ENCODE peak calls at places on chromosomes 13 and 19, in ten cellular contexts. M, Z, O, W, V, E, Y, L, U and B are unnamed samples. For H3K9me3, the result is how much of the 10 kb centered on the place peaks cover.

GRCh38 chr13:29454931-29455481 is 140.5 kb downstream of the SLC7A1 start:
- DNase-seq in O (no peak), Y (no peak), Z (no peak), E (peak), M (peak), L (no peak), W (no peak), U (no peak), V (no peak), B (no peak)

GRCh38 chr13:61136101-61136500 is 279.5 kb downstream of the PCDH20 start:
- DNase-seq in W (no peak), L (no peak), U (no peak), Y (no peak), Z (no peak), V (no peak), O (no peak), E (no peak), M (no peak), B (no peak)

GRCh38 chr13:32033744-32034143 is 2.2 kb downstream of the FRY start:
- DNase-seq in L (no peak), E (no peak), Z (no peak), U (no peak), W (no peak), V (no peak), O (no peak), Y (no peak), M (peak), B (no peak)

GRCh38 chr13:21675095-21676007 is 4.5 kb downstream of the FGF9 start:
- DNase-seq in M (no peak), L (peak), E (peak), W (peak), V (no peak), O (peak), Y (peak), Z (no peak), U (no peak), B (peak)

GRCh38 chr19:44645407-44646048 is 1.8 kb downstream of the PVR start:
- DNase-seq in Y (no peak), V (no peak), W (no peak), M (no peak), E (no peak), O (no peak), L (no peak), Z (no peak), U (no peak), B (no peak)

GRCh38 chr13:45695198-45695730 is 6.9 kb upstream of the CBY2 start:
- DNase-seq in M (no peak), L (no peak), W (no peak), O (no peak), U (no peak), E (no peak), Z (no peak), V (no peak), Y (no peak), B (no peak)

GRCh38 chr19:3656747-3657394 is 30.3 kb upstream of the CACTIN start:
- DNase-seq in U (no peak), Z (no peak), M (no peak), E (no peak), L (no peak), Y (no peak), W (peak), V (no peak), O (no peak), B (no peak)

GRCh38 chr19:44720945-44721344 is 22.0 kb downstream of the CEACAM16 start:
- DNase-seq in U (peak), W (no peak), Y (no peak), O (no peak), Z (no peak), E (no peak), L (no peak), V (no peak), M (no peak), B (no peak)

GRCh38 chr19:11435833-11436313 is 438 bp downstream of the PRKCSH start:
- DNase-seq in Z (no peak), U (peak), E (peak), O (peak), V (no peak), M (peak), Y (peak), L (no peak), W (no peak), B (peak)

GRCh38 chr13:29384466-29384865 is 211.0 kb downstream of the SLC7A1 start:
- DNase-seq in Z (no peak), W (no peak), M (no peak), U (no peak), V (no peak), Y (no peak), O (no peak), L (peak), E (no peak), B (no peak)

GRCh38 chr19:35963514-35963913 is 27.3 kb downstream of the LRFN3 start:
- DNase-seq in M (peak), Y (no peak), U (peak), L (no peak), V (no peak), W (no peak), O (peak), E (peak), Z (no peak), B (no peak)

DNA sequence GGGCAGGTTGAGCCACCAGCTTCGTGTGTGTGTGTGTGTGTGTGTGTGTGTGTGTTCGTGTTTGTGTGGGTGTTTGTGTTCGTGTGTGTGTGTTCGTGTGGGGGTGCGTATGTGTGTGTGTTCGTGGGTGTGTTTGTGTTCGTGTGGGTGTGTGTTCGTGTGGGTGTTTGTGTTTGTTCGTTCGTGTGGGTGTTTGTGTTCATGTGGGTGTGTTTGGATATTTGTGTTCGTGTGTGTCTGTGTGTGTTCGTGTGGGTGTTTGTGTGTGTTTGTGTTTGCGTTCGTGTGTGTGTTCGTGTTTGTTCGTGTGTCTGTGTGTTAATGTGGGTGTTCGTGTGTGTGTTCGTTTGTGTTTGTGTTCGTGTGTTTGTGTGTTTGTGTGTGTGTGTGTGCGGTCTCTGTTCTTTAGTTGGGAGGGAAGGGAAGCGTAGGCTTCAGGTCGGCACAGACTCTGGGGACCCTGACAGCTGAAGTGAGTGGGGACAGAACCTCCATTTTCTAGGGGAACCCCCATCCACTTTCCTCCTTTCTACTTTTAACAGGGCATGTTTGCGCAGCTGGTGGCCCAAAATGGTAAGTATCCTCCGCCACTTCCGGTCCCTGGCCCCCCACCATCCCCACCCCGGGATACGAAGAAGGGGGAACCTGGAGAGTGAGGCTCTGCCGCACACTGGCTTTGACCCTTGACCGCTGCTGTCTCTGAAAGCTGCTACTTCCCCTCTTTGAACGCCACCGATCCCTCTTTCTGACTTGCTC is 1.6 kb downstream of the TNFSF9 start:
- DNase-seq in O (no peak), Y (no peak), M (no peak), V (no peak), U (no peak), W (no peak), E (no peak), Z (no peak), L (no peak), B (no peak)
- H3K27ac ChIP-seq in O (no peak), Y (no peak), M (no peak), V (no peak), U (no peak), W (no peak), E (no peak), Z (no peak), L (no peak), B (no peak)

GRCh38 chr19:57398868-57399267 is 9.2 kb downstream of the ZNF548 start:
- DNase-seq in Y (no peak), V (no peak), O (no peak), E (no peak), U (no peak), Z (no peak), L (no peak), M (no peak), W (no peak), B (no peak)
- H3K9me3 ChIP-seq in Y (under half), V (under half), O (under half), E (under half), U (half or more), Z (half or more), L (half or more), M (under half), W (under half), B (under half)

GRCh38 chr13:95644611-95645052 is at the start of gene DZIP1:
- DNase-seq in W (peak), Y (peak), V (peak), U (peak), Z (peak), O (peak), E (peak), M (peak), L (peak), B (peak)

GRCh38 chr13:95643814-95644598 is 500 bp downstream of the DZIP1 start:
- DNase-seq in V (no peak), L (peak), Z (peak), U (peak), O (peak), Y (peak), W (peak), E (peak), M (peak), B (no peak)

GRCh38 chr13:95643471-95643813 is 1.1 kb downstream of the DZIP1 start:
- DNase-seq in U (peak), Y (no peak), O (no peak), V (no peak), E (peak), W (no peak), Z (no peak), M (peak), L (no peak), B (no peak)

GRCh38 chr13:95641961-95642621 is 2.4 kb downstream of the DZIP1 start:
- DNase-seq in M (peak), Y (peak), E (peak), Z (peak), W (peak), L (peak), O (peak), U (peak), V (no peak), B (peak)

DNA sequence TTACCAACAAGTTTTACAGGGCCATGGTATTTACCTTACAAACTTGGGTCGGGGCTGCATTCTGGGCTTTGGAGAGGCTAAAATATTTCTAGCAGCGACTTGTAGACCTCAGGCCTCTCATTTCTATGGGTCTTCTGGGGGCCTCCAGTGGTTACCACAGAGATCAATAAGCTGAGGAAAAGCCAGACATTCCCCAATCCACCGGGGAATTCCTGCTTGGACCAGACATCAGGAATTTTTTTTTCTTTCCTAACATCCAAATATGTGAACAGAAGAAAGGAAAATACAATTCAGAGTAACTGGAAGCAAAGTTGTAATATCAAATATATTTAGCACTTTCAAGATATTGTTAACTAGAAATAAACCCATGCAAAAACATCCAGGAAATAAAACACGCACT is 1.5 kb downstream of the DZIP1 start:
- DNase-seq in M (no peak), V (no peak), O (no peak), W (no peak), L (no peak), Z (no peak), Y (no peak), E (peak), U (no peak), B (no peak)
- H3K4me3 ChIP-seq in M (peak), V (peak), O (peak), W (no peak), L (peak), Z (peak), Y (peak), E (peak), U (peak), B (peak)

GRCh38 chr19:31537136-31537535 is 187.9 kb upstream of the TSHZ3 start:
- DNase-seq in Y (no peak), O (no peak), Z (no peak), M (no peak), U (no peak), L (no peak), V (no peak), E (no peak), W (no peak), B (no peak)
- H3K27ac ChIP-seq in Y (no peak), O (no peak), Z (no peak), M (no peak), U (no peak), L (no peak), V (no peak), E (no peak), W (no peak), B (no peak)

GRCh38 chr13:40576369-40576768 is 90.1 kb downstream of the FOXO1 start:
- DNase-seq in E (no peak), M (no peak), W (no peak), U (no peak), Z (no peak), O (no peak), Y (no peak), L (no peak), V (no peak), B (no peak)
- H3K9me3 ChIP-seq in E (under half), M (under half), W (under half), U (under half), Z (under half), O (under half), Y (under half), L (under half), V (under half), B (under half)